ENCODE peak calls at places on chromosomes 4 and X, in six cellular contexts. One of them, this sample, is unnamed.

GRCh38 chr4:139642364-139642763 is 23.3 kb upstream of the MGST2 start:
- DNase-seq in hypothalamus: no peak
- DNase-seq in activated CD4-positive, alpha-beta T cell treated with anti-CD3 and anti-CD28 coated beads for 24 hours: no peak
- DNase-seq in mesothelial cell of epicardium: no peak
- DNase-seq in stimulated activated CD8-positive, alpha-beta memory T cell treated with anti-CD3 and anti-CD28 coated beads, Interleukin-4, amount 100 ng/mL, for 48 hours: no peak
- DNase-seq in stimulated activated CD4-positive, alpha-beta T cell treated with anti-CD3 and anti-CD28 coated beads, Interleukin-15, amount 100 ng/mL, for 1 hour: no peak
- DNase-seq in this sample: peak

GRCh38 chr4:49217492-49217891 is 231.4 kb downstream of the CWH43 start:
- DNase-seq in hypothalamus: no peak
- DNase-seq in activated CD4-positive, alpha-beta T cell treated with anti-CD3 and anti-CD28 coated beads for 24 hours: no peak
- DNase-seq in mesothelial cell of epicardium: no peak
- DNase-seq in stimulated activated CD8-positive, alpha-beta memory T cell treated with anti-CD3 and anti-CD28 coated beads, Interleukin-4, amount 100 ng/mL, for 48 hours: no peak
- DNase-seq in stimulated activated CD4-positive, alpha-beta T cell treated with anti-CD3 and anti-CD28 coated beads, Interleukin-15, amount 100 ng/mL, for 1 hour: no peak
- DNase-seq in this sample: no peak

GRCh38 chr4:77209936-77210335 is 52.9 kb downstream of the CCNG2 start:
- DNase-seq in hypothalamus: no peak
- DNase-seq in activated CD4-positive, alpha-beta T cell treated with anti-CD3 and anti-CD28 coated beads for 24 hours: no peak
- DNase-seq in mesothelial cell of epicardium: no peak
- DNase-seq in stimulated activated CD8-positive, alpha-beta memory T cell treated with anti-CD3 and anti-CD28 coated beads, Interleukin-4, amount 100 ng/mL, for 48 hours: no peak
- DNase-seq in stimulated activated CD4-positive, alpha-beta T cell treated with anti-CD3 and anti-CD28 coated beads, Interleukin-15, amount 100 ng/mL, for 1 hour: no peak
- DNase-seq in this sample: no peak

GRCh38 chrX:24294619-24295018 is 19.2 kb downstream of the SUPT20HL2 start:
- DNase-seq in hypothalamus: no peak
- DNase-seq in activated CD4-positive, alpha-beta T cell treated with anti-CD3 and anti-CD28 coated beads for 24 hours: no peak
- DNase-seq in mesothelial cell of epicardium: no peak
- DNase-seq in stimulated activated CD8-positive, alpha-beta memory T cell treated with anti-CD3 and anti-CD28 coated beads, Interleukin-4, amount 100 ng/mL, for 48 hours: peak
- DNase-seq in stimulated activated CD4-positive, alpha-beta T cell treated with anti-CD3 and anti-CD28 coated beads, Interleukin-15, amount 100 ng/mL, for 1 hour: no peak
- DNase-seq in this sample: peak

GRCh38 chrX:120446503-120446902 is 22.6 kb downstream of the LAMP2 start:
- DNase-seq in hypothalamus: no peak
- DNase-seq in activated CD4-positive, alpha-beta T cell treated with anti-CD3 and anti-CD28 coated beads for 24 hours: no peak
- DNase-seq in mesothelial cell of epicardium: no peak
- DNase-seq in stimulated activated CD8-positive, alpha-beta memory T cell treated with anti-CD3 and anti-CD28 coated beads, Interleukin-4, amount 100 ng/mL, for 48 hours: no peak
- DNase-seq in stimulated activated CD4-positive, alpha-beta T cell treated with anti-CD3 and anti-CD28 coated beads, Interleukin-15, amount 100 ng/mL, for 1 hour: no peak
- DNase-seq in this sample: no peak

GRCh38 chr4:108466936-108467902 is 153.2 kb upstream of the RPL34 start:
- DNase-seq in hypothalamus: no peak
- DNase-seq in activated CD4-positive, alpha-beta T cell treated with anti-CD3 and anti-CD28 coated beads for 24 hours: no peak
- DNase-seq in mesothelial cell of epicardium: no peak
- DNase-seq in stimulated activated CD8-positive, alpha-beta memory T cell treated with anti-CD3 and anti-CD28 coated beads, Interleukin-4, amount 100 ng/mL, for 48 hours: peak
- DNase-seq in stimulated activated CD4-positive, alpha-beta T cell treated with anti-CD3 and anti-CD28 coated beads, Interleukin-15, amount 100 ng/mL, for 1 hour: no peak
- DNase-seq in this sample: peak

GRCh38 chr4:33025236-33025635 is 2305.1 kb downstream of the PCDH7 start:
- DNase-seq in hypothalamus: no peak
- DNase-seq in activated CD4-positive, alpha-beta T cell treated with anti-CD3 and anti-CD28 coated beads for 24 hours: no peak
- DNase-seq in mesothelial cell of epicardium: no peak
- DNase-seq in stimulated activated CD8-positive, alpha-beta memory T cell treated with anti-CD3 and anti-CD28 coated beads, Interleukin-4, amount 100 ng/mL, for 48 hours: no peak
- DNase-seq in stimulated activated CD4-positive, alpha-beta T cell treated with anti-CD3 and anti-CD28 coated beads, Interleukin-15, amount 100 ng/mL, for 1 hour: no peak
- DNase-seq in this sample: no peak

GRCh38 chr4:91990726-91991125 is 313.0 kb upstream of the GRID2 start:
- DNase-seq in hypothalamus: no peak
- DNase-seq in activated CD4-positive, alpha-beta T cell treated with anti-CD3 and anti-CD28 coated beads for 24 hours: no peak
- DNase-seq in mesothelial cell of epicardium: no peak
- DNase-seq in stimulated activated CD8-positive, alpha-beta memory T cell treated with anti-CD3 and anti-CD28 coated beads, Interleukin-4, amount 100 ng/mL, for 48 hours: no peak
- DNase-seq in stimulated activated CD4-positive, alpha-beta T cell treated with anti-CD3 and anti-CD28 coated beads, Interleukin-15, amount 100 ng/mL, for 1 hour: no peak
- DNase-seq in this sample: no peak

GRCh38 chr4:149347139-149347538 is 468.5 kb downstream of the IQCM start:
- DNase-seq in hypothalamus: no peak
- DNase-seq in activated CD4-positive, alpha-beta T cell treated with anti-CD3 and anti-CD28 coated beads for 24 hours: no peak
- DNase-seq in mesothelial cell of epicardium: no peak
- DNase-seq in stimulated activated CD8-positive, alpha-beta memory T cell treated with anti-CD3 and anti-CD28 coated beads, Interleukin-4, amount 100 ng/mL, for 48 hours: no peak
- DNase-seq in stimulated activated CD4-positive, alpha-beta T cell treated with anti-CD3 and anti-CD28 coated beads, Interleukin-15, amount 100 ng/mL, for 1 hour: no peak
- DNase-seq in this sample: no peak

GRCh38 chrX:150032742-150033141 is 94.5 kb upstream of the EOLA2 start:
- DNase-seq in hypothalamus: no peak
- DNase-seq in activated CD4-positive, alpha-beta T cell treated with anti-CD3 and anti-CD28 coated beads for 24 hours: no peak
- DNase-seq in mesothelial cell of epicardium: no peak
- DNase-seq in stimulated activated CD8-positive, alpha-beta memory T cell treated with anti-CD3 and anti-CD28 coated beads, Interleukin-4, amount 100 ng/mL, for 48 hours: no peak
- DNase-seq in stimulated activated CD4-positive, alpha-beta T cell treated with anti-CD3 and anti-CD28 coated beads, Interleukin-15, amount 100 ng/mL, for 1 hour: no peak
- DNase-seq in this sample: peak

GRCh38 chr4:65668201-65669007 is 1.9 kb downstream of the EPHA5 start:
- DNase-seq in hypothalamus: no peak
- DNase-seq in activated CD4-positive, alpha-beta T cell treated with anti-CD3 and anti-CD28 coated beads for 24 hours: no peak
- DNase-seq in mesothelial cell of epicardium: no peak
- DNase-seq in stimulated activated CD8-positive, alpha-beta memory T cell treated with anti-CD3 and anti-CD28 coated beads, Interleukin-4, amount 100 ng/mL, for 48 hours: no peak
- DNase-seq in stimulated activated CD4-positive, alpha-beta T cell treated with anti-CD3 and anti-CD28 coated beads, Interleukin-15, amount 100 ng/mL, for 1 hour: no peak
- DNase-seq in this sample: peak

GRCh38 chr4:2805712-2806391 is 13.0 kb downstream of the SH3BP2 start:
- DNase-seq in hypothalamus: no peak
- DNase-seq in activated CD4-positive, alpha-beta T cell treated with anti-CD3 and anti-CD28 coated beads for 24 hours: no peak
- DNase-seq in mesothelial cell of epicardium: no peak
- DNase-seq in stimulated activated CD8-positive, alpha-beta memory T cell treated with anti-CD3 and anti-CD28 coated beads, Interleukin-4, amount 100 ng/mL, for 48 hours: no peak
- DNase-seq in stimulated activated CD4-positive, alpha-beta T cell treated with anti-CD3 and anti-CD28 coated beads, Interleukin-15, amount 100 ng/mL, for 1 hour: no peak
- DNase-seq in this sample: no peak

GRCh38 chr4:47733506-47733905 is 104.4 kb downstream of the CORIN start:
- DNase-seq in hypothalamus: no peak
- DNase-seq in activated CD4-positive, alpha-beta T cell treated with anti-CD3 and anti-CD28 coated beads for 24 hours: no peak
- DNase-seq in mesothelial cell of epicardium: no peak
- DNase-seq in stimulated activated CD8-positive, alpha-beta memory T cell treated with anti-CD3 and anti-CD28 coated beads, Interleukin-4, amount 100 ng/mL, for 48 hours: no peak
- DNase-seq in stimulated activated CD4-positive, alpha-beta T cell treated with anti-CD3 and anti-CD28 coated beads, Interleukin-15, amount 100 ng/mL, for 1 hour: no peak
- DNase-seq in this sample: no peak

GRCh38 chrX:1205681-1206611 is 6.5 kb downstream of the CRLF2 start:
- DNase-seq in hypothalamus: no peak
- DNase-seq in activated CD4-positive, alpha-beta T cell treated with anti-CD3 and anti-CD28 coated beads for 24 hours: no peak
- DNase-seq in mesothelial cell of epicardium: no peak
- DNase-seq in stimulated activated CD8-positive, alpha-beta memory T cell treated with anti-CD3 and anti-CD28 coated beads, Interleukin-4, amount 100 ng/mL, for 48 hours: peak
- DNase-seq in stimulated activated CD4-positive, alpha-beta T cell treated with anti-CD3 and anti-CD28 coated beads, Interleukin-15, amount 100 ng/mL, for 1 hour: no peak
- DNase-seq in this sample: peak

GRCh38 chrX:132676561-132677186 is 187.8 kb upstream of the MBNL3 start:
- DNase-seq in hypothalamus: no peak
- DNase-seq in activated CD4-positive, alpha-beta T cell treated with anti-CD3 and anti-CD28 coated beads for 24 hours: no peak
- DNase-seq in mesothelial cell of epicardium: no peak
- DNase-seq in stimulated activated CD8-positive, alpha-beta memory T cell treated with anti-CD3 and anti-CD28 coated beads, Interleukin-4, amount 100 ng/mL, for 48 hours: no peak
- DNase-seq in stimulated activated CD4-positive, alpha-beta T cell treated with anti-CD3 and anti-CD28 coated beads, Interleukin-15, amount 100 ng/mL, for 1 hour: no peak
- DNase-seq in this sample: no peak

GRCh38 chr4:17494258-17494657 is 17.6 kb downstream of the QDPR start:
- DNase-seq in hypothalamus: no peak
- DNase-seq in activated CD4-positive, alpha-beta T cell treated with anti-CD3 and anti-CD28 coated beads for 24 hours: no peak
- DNase-seq in mesothelial cell of epicardium: no peak
- DNase-seq in stimulated activated CD8-positive, alpha-beta memory T cell treated with anti-CD3 and anti-CD28 coated beads, Interleukin-4, amount 100 ng/mL, for 48 hours: no peak
- DNase-seq in stimulated activated CD4-positive, alpha-beta T cell treated with anti-CD3 and anti-CD28 coated beads, Interleukin-15, amount 100 ng/mL, for 1 hour: no peak
- DNase-seq in this sample: peak

GRCh38 chr4:123398803-123399637 is 2.4 kb downstream of the SPRY1 start:
- DNase-seq in hypothalamus: peak
- DNase-seq in activated CD4-positive, alpha-beta T cell treated with anti-CD3 and anti-CD28 coated beads for 24 hours: peak
- DNase-seq in mesothelial cell of epicardium: peak
- DNase-seq in stimulated activated CD8-positive, alpha-beta memory T cell treated with anti-CD3 and anti-CD28 coated beads, Interleukin-4, amount 100 ng/mL, for 48 hours: peak
- DNase-seq in stimulated activated CD4-positive, alpha-beta T cell treated with anti-CD3 and anti-CD28 coated beads, Interleukin-15, amount 100 ng/mL, for 1 hour: peak
- DNase-seq in this sample: peak

GRCh38 chr4:82519776-82520175 is 42.0 kb downstream of the TMEM150C start:
- DNase-seq in hypothalamus: no peak
- DNase-seq in activated CD4-positive, alpha-beta T cell treated with anti-CD3 and anti-CD28 coated beads for 24 hours: no peak
- DNase-seq in mesothelial cell of epicardium: no peak
- DNase-seq in stimulated activated CD8-positive, alpha-beta memory T cell treated with anti-CD3 and anti-CD28 coated beads, Interleukin-4, amount 100 ng/mL, for 48 hours: no peak
- DNase-seq in stimulated activated CD4-positive, alpha-beta T cell treated with anti-CD3 and anti-CD28 coated beads, Interleukin-15, amount 100 ng/mL, for 1 hour: no peak
- DNase-seq in this sample: peak

GRCh38 chrX:155071694-155072215 is 447 bp downstream of the BRCC3 start:
- DNase-seq in hypothalamus: no peak
- DNase-seq in activated CD4-positive, alpha-beta T cell treated with anti-CD3 and anti-CD28 coated beads for 24 hours: no peak
- DNase-seq in mesothelial cell of epicardium: no peak
- DNase-seq in stimulated activated CD8-positive, alpha-beta memory T cell treated with anti-CD3 and anti-CD28 coated beads, Interleukin-4, amount 100 ng/mL, for 48 hours: no peak
- DNase-seq in stimulated activated CD4-positive, alpha-beta T cell treated with anti-CD3 and anti-CD28 coated beads, Interleukin-15, amount 100 ng/mL, for 1 hour: no peak
- DNase-seq in this sample: no peak

GRCh38 chr4:6198278-6198677 is 2.1 kb downstream of the JAKMIP1 start:
- DNase-seq in hypothalamus: no peak
- DNase-seq in activated CD4-positive, alpha-beta T cell treated with anti-CD3 and anti-CD28 coated beads for 24 hours: no peak
- DNase-seq in mesothelial cell of epicardium: no peak
- DNase-seq in stimulated activated CD8-positive, alpha-beta memory T cell treated with anti-CD3 and anti-CD28 coated beads, Interleukin-4, amount 100 ng/mL, for 48 hours: peak
- DNase-seq in stimulated activated CD4-positive, alpha-beta T cell treated with anti-CD3 and anti-CD28 coated beads, Interleukin-15, amount 100 ng/mL, for 1 hour: no peak
- DNase-seq in this sample: no peak

GRCh38 chrX:39903937-39904336 is 193.8 kb downstream of the BCOR start:
- DNase-seq in hypothalamus: no peak
- DNase-seq in activated CD4-positive, alpha-beta T cell treated with anti-CD3 and anti-CD28 coated beads for 24 hours: no peak
- DNase-seq in mesothelial cell of epicardium: no peak
- DNase-seq in stimulated activated CD8-positive, alpha-beta memory T cell treated with anti-CD3 and anti-CD28 coated beads, Interleukin-4, amount 100 ng/mL, for 48 hours: peak
- DNase-seq in stimulated activated CD4-positive, alpha-beta T cell treated with anti-CD3 and anti-CD28 coated beads, Interleukin-15, amount 100 ng/mL, for 1 hour: no peak
- DNase-seq in this sample: no peak

GRCh38 chrX:73916931-73917657 is 354.1 kb downstream of the CHIC1 start:
- DNase-seq in hypothalamus: no peak
- DNase-seq in activated CD4-positive, alpha-beta T cell treated with anti-CD3 and anti-CD28 coated beads for 24 hours: no peak
- DNase-seq in mesothelial cell of epicardium: no peak
- DNase-seq in stimulated activated CD8-positive, alpha-beta memory T cell treated with anti-CD3 and anti-CD28 coated beads, Interleukin-4, amount 100 ng/mL, for 48 hours: no peak
- DNase-seq in stimulated activated CD4-positive, alpha-beta T cell treated with anti-CD3 and anti-CD28 coated beads, Interleukin-15, amount 100 ng/mL, for 1 hour: no peak
- DNase-seq in this sample: peak

GRCh38 chr4:88008624-88009235 is 1.3 kb downstream of the PKD2 start:
- DNase-seq in hypothalamus: no peak
- DNase-seq in activated CD4-positive, alpha-beta T cell treated with anti-CD3 and anti-CD28 coated beads for 24 hours: no peak
- DNase-seq in mesothelial cell of epicardium: no peak
- DNase-seq in stimulated activated CD8-positive, alpha-beta memory T cell treated with anti-CD3 and anti-CD28 coated beads, Interleukin-4, amount 100 ng/mL, for 48 hours: no peak
- DNase-seq in stimulated activated CD4-positive, alpha-beta T cell treated with anti-CD3 and anti-CD28 coated beads, Interleukin-15, amount 100 ng/mL, for 1 hour: no peak
- DNase-seq in this sample: peak

GRCh38 chr4:142366821-142367220 is 479.3 kb downstream of the INPP4B start:
- DNase-seq in hypothalamus: no peak
- DNase-seq in activated CD4-positive, alpha-beta T cell treated with anti-CD3 and anti-CD28 coated beads for 24 hours: no peak
- DNase-seq in mesothelial cell of epicardium: no peak
- DNase-seq in stimulated activated CD8-positive, alpha-beta memory T cell treated with anti-CD3 and anti-CD28 coated beads, Interleukin-4, amount 100 ng/mL, for 48 hours: no peak
- DNase-seq in stimulated activated CD4-positive, alpha-beta T cell treated with anti-CD3 and anti-CD28 coated beads, Interleukin-15, amount 100 ng/mL, for 1 hour: no peak
- DNase-seq in this sample: no peak

GRCh38 chr4:6309755-6310154 is 40.1 kb downstream of the WFS1 start:
- DNase-seq in hypothalamus: no peak
- DNase-seq in activated CD4-positive, alpha-beta T cell treated with anti-CD3 and anti-CD28 coated beads for 24 hours: no peak
- DNase-seq in mesothelial cell of epicardium: no peak
- DNase-seq in stimulated activated CD8-positive, alpha-beta memory T cell treated with anti-CD3 and anti-CD28 coated beads, Interleukin-4, amount 100 ng/mL, for 48 hours: no peak
- DNase-seq in stimulated activated CD4-positive, alpha-beta T cell treated with anti-CD3 and anti-CD28 coated beads, Interleukin-15, amount 100 ng/mL, for 1 hour: no peak
- DNase-seq in this sample: no peak

GRCh38 chrX:83101961-83102360 is 406.1 kb upstream of the POU3F4 start:
- DNase-seq in hypothalamus: no peak
- DNase-seq in activated CD4-positive, alpha-beta T cell treated with anti-CD3 and anti-CD28 coated beads for 24 hours: no peak
- DNase-seq in mesothelial cell of epicardium: no peak
- DNase-seq in stimulated activated CD8-positive, alpha-beta memory T cell treated with anti-CD3 and anti-CD28 coated beads, Interleukin-4, amount 100 ng/mL, for 48 hours: no peak
- DNase-seq in stimulated activated CD4-positive, alpha-beta T cell treated with anti-CD3 and anti-CD28 coated beads, Interleukin-15, amount 100 ng/mL, for 1 hour: no peak
- DNase-seq in this sample: no peak

GRCh38 chrX:22795680-22796079 is 204.1 kb upstream of the DDX53 start:
- DNase-seq in hypothalamus: no peak
- DNase-seq in activated CD4-positive, alpha-beta T cell treated with anti-CD3 and anti-CD28 coated beads for 24 hours: no peak
- DNase-seq in mesothelial cell of epicardium: no peak
- DNase-seq in stimulated activated CD8-positive, alpha-beta memory T cell treated with anti-CD3 and anti-CD28 coated beads, Interleukin-4, amount 100 ng/mL, for 48 hours: no peak
- DNase-seq in stimulated activated CD4-positive, alpha-beta T cell treated with anti-CD3 and anti-CD28 coated beads, Interleukin-15, amount 100 ng/mL, for 1 hour: no peak
- DNase-seq in this sample: no peak

GRCh38 chr4:14835288-14835687 is 167.0 kb upstream of the CPEB2 start:
- DNase-seq in hypothalamus: no peak
- DNase-seq in activated CD4-positive, alpha-beta T cell treated with anti-CD3 and anti-CD28 coated beads for 24 hours: no peak
- DNase-seq in mesothelial cell of epicardium: no peak
- DNase-seq in stimulated activated CD8-positive, alpha-beta memory T cell treated with anti-CD3 and anti-CD28 coated beads, Interleukin-4, amount 100 ng/mL, for 48 hours: no peak
- DNase-seq in stimulated activated CD4-positive, alpha-beta T cell treated with anti-CD3 and anti-CD28 coated beads, Interleukin-15, amount 100 ng/mL, for 1 hour: no peak
- DNase-seq in this sample: no peak

GRCh38 chr4:86117781-86118302 is 242.0 kb downstream of the MAPK10 start:
- DNase-seq in hypothalamus: no peak
- DNase-seq in activated CD4-positive, alpha-beta T cell treated with anti-CD3 and anti-CD28 coated beads for 24 hours: no peak
- DNase-seq in mesothelial cell of epicardium: no peak
- DNase-seq in stimulated activated CD8-positive, alpha-beta memory T cell treated with anti-CD3 and anti-CD28 coated beads, Interleukin-4, amount 100 ng/mL, for 48 hours: no peak
- DNase-seq in stimulated activated CD4-positive, alpha-beta T cell treated with anti-CD3 and anti-CD28 coated beads, Interleukin-15, amount 100 ng/mL, for 1 hour: no peak
- DNase-seq in this sample: peak

GRCh38 chrX:23631136-23631535 is 36.2 kb upstream of the PRDX4 start:
- DNase-seq in hypothalamus: no peak
- DNase-seq in activated CD4-positive, alpha-beta T cell treated with anti-CD3 and anti-CD28 coated beads for 24 hours: no peak
- DNase-seq in mesothelial cell of epicardium: no peak
- DNase-seq in stimulated activated CD8-positive, alpha-beta memory T cell treated with anti-CD3 and anti-CD28 coated beads, Interleukin-4, amount 100 ng/mL, for 48 hours: no peak
- DNase-seq in stimulated activated CD4-positive, alpha-beta T cell treated with anti-CD3 and anti-CD28 coated beads, Interleukin-15, amount 100 ng/mL, for 1 hour: no peak
- DNase-seq in this sample: no peak

GRCh38 chr4:79820427-79820826 is 252.6 kb downstream of the ANTXR2 start:
- DNase-seq in hypothalamus: no peak
- DNase-seq in activated CD4-positive, alpha-beta T cell treated with anti-CD3 and anti-CD28 coated beads for 24 hours: no peak
- DNase-seq in mesothelial cell of epicardium: no peak
- DNase-seq in stimulated activated CD8-positive, alpha-beta memory T cell treated with anti-CD3 and anti-CD28 coated beads, Interleukin-4, amount 100 ng/mL, for 48 hours: no peak
- DNase-seq in stimulated activated CD4-positive, alpha-beta T cell treated with anti-CD3 and anti-CD28 coated beads, Interleukin-15, amount 100 ng/mL, for 1 hour: no peak
- DNase-seq in this sample: no peak

GRCh38 chr4:56055027-56055976 is 106.6 kb downstream of the CEP135 start:
- DNase-seq in hypothalamus: no peak
- DNase-seq in activated CD4-positive, alpha-beta T cell treated with anti-CD3 and anti-CD28 coated beads for 24 hours: no peak
- DNase-seq in mesothelial cell of epicardium: no peak
- DNase-seq in stimulated activated CD8-positive, alpha-beta memory T cell treated with anti-CD3 and anti-CD28 coated beads, Interleukin-4, amount 100 ng/mL, for 48 hours: no peak
- DNase-seq in stimulated activated CD4-positive, alpha-beta T cell treated with anti-CD3 and anti-CD28 coated beads, Interleukin-15, amount 100 ng/mL, for 1 hour: no peak
- DNase-seq in this sample: no peak

GRCh38 chr4:94461506-94461905 is 9.8 kb downstream of the PDLIM5 start:
- DNase-seq in hypothalamus: no peak
- DNase-seq in activated CD4-positive, alpha-beta T cell treated with anti-CD3 and anti-CD28 coated beads for 24 hours: no peak
- DNase-seq in mesothelial cell of epicardium: no peak
- DNase-seq in stimulated activated CD8-positive, alpha-beta memory T cell treated with anti-CD3 and anti-CD28 coated beads, Interleukin-4, amount 100 ng/mL, for 48 hours: no peak
- DNase-seq in stimulated activated CD4-positive, alpha-beta T cell treated with anti-CD3 and anti-CD28 coated beads, Interleukin-15, amount 100 ng/mL, for 1 hour: no peak
- DNase-seq in this sample: no peak

GRCh38 chr4:131344761-131345160 is 1804.3 kb upstream of the PCDH10 start:
- DNase-seq in hypothalamus: no peak
- DNase-seq in activated CD4-positive, alpha-beta T cell treated with anti-CD3 and anti-CD28 coated beads for 24 hours: no peak
- DNase-seq in mesothelial cell of epicardium: no peak
- DNase-seq in stimulated activated CD8-positive, alpha-beta memory T cell treated with anti-CD3 and anti-CD28 coated beads, Interleukin-4, amount 100 ng/mL, for 48 hours: no peak
- DNase-seq in stimulated activated CD4-positive, alpha-beta T cell treated with anti-CD3 and anti-CD28 coated beads, Interleukin-15, amount 100 ng/mL, for 1 hour: no peak
- DNase-seq in this sample: no peak

This sample was measured in brain microvascular endothelial cell.